ENCODE peak calls at places on chromosomes 5 and 9, in eight cellular contexts. E is fibroblast of lung; V is uterus; O is Calu3; H is activated CD8-positive, alpha-beta T cell treated with anti-CD3 and anti-CD28 coated beads for 36 hours; B is heart right ventricle; M is AG09319; Z is epithelial cell of esophagus. U is an unnamed sample.
A peak's percentile ranks its signal among the peaks of the same experiment; 100 is the strongest.

GRCh38 chr9:125538092-125538473 is 168.9 kb downstream of the MAPKAP1 start:
- DNase-seq in M (no peak), O (peak; percentile 75), E (peak; percentile 95), B (peak; percentile 30), Z (peak; percentile 97), H (no peak), V (no peak), U (peak; percentile 89)

GRCh38 chr5:9776525-9776924 is 146.4 kb upstream of the TAS2R1 start:
- DNase-seq in M (no peak), H (no peak), O (no peak), B (no peak), V (no peak), Z (peak; percentile 42), E (peak; percentile 72), U (peak; percentile 53)

GRCh38 chr5:128441923-128442322 is 96.1 kb downstream of the FBN2 start:
- DNase-seq in Z (no peak), E (no peak), B (no peak), H (no peak), V (no peak), O (no peak), M (no peak), U (no peak)

GRCh38 chr5:18285257-18285656 is 651.0 kb downstream of the TAF11L14 start:
- DNase-seq in O (no peak), V (no peak), E (no peak), H (no peak), B (no peak), Z (no peak), M (no peak), U (no peak)

GRCh38 chr5:141805874-141806273 is 72.3 kb downstream of the PCDH1 start:
- DNase-seq in V (no peak), M (no peak), H (no peak), O (no peak), Z (no peak), B (peak; percentile 74), E (no peak), U (no peak)

GRCh38 chr5:156383510-156383909 is 56.5 kb downstream of the SGCD start:
- DNase-seq in B (no peak), V (no peak), E (peak; percentile 59), H (no peak), O (no peak), M (peak; percentile 48), Z (peak; percentile 19), U (peak; percentile 75)

GRCh38 chr5:134077926-134078580 is 36.4 kb upstream of the TCF7 start:
- DNase-seq in E (no peak), M (no peak), B (no peak), O (no peak), V (no peak), H (peak; percentile 61), Z (no peak), U (no peak)

GRCh38 chr9:135614821-135615665 is 24.3 kb downstream of the GLT6D1 start:
- DNase-seq in B (no peak), Z (no peak), O (no peak), V (no peak), E (no peak), M (no peak), H (no peak), U (no peak)

GRCh38 chr9:92716557-92716956 is 46.6 kb upstream of the IPPK start:
- DNase-seq in M (no peak), H (peak; percentile 90), B (peak; percentile 72), V (peak; percentile 64), E (peak; percentile 14), Z (peak; percentile 72), O (peak; percentile 80), U (no peak)

GRCh38 chr9:97596906-97597305 is 36.3 kb downstream of the TSTD2 start:
- DNase-seq in H (no peak), E (no peak), B (no peak), M (no peak), Z (no peak), O (no peak), V (no peak), U (no peak)

GRCh38 chr9:97601228-97601898 is 31.8 kb downstream of the TSTD2 start:
- DNase-seq in M (no peak), E (no peak), Z (no peak), H (no peak), B (no peak), V (no peak), O (no peak), U (no peak)

GRCh38 chr9:97599447-97599846 is 33.7 kb downstream of the TSTD2 start:
- DNase-seq in H (no peak), B (no peak), M (no peak), O (no peak), V (no peak), E (no peak), Z (no peak), U (no peak)

GRCh38 chr9:97600531-97601227 is 32.5 kb downstream of the TSTD2 start:
- DNase-seq in V (no peak), B (no peak), O (no peak), H (no peak), M (no peak), Z (no peak), E (no peak), U (no peak)

GRCh38 chr9:97598461-97599288 is 34.5 kb downstream of the TSTD2 start:
- DNase-seq in E (peak; percentile 70), O (peak; percentile 72), V (peak; percentile 69), Z (peak; percentile 81), B (peak; percentile 84), M (peak; percentile 64), H (peak; percentile 88), U (peak; percentile 67)
- TF ChIP-seq CTCF in E (peak; percentile 96), O (peak; percentile 66), V (peak; percentile 80), Z (peak; percentile 97), B (peak; percentile 89), M (peak; percentile 92), H (peak; percentile 78), U (peak; percentile 91)

GRCh38 chr5:95847261-95847592 is 24.7 kb upstream of the GLRX start:
- DNase-seq in B (no peak), H (no peak), O (no peak), Z (no peak), V (no peak), E (no peak), M (no peak), U (no peak)
- TF ChIP-seq CTCF in B (no peak), H (no peak), O (no peak), Z (no peak), V (no peak), E (no peak), M (no peak), U (peak; percentile 61)

GRCh38 chr5:180494510-180495181 is 467 bp downstream of the CNOT6 start:
- DNase-seq in B (peak; percentile 28), M (no peak), E (peak; percentile 18), Z (peak; percentile 29), V (peak; percentile 29), O (peak; percentile 47), H (peak; percentile 45), U (peak; percentile 5)
- TF ChIP-seq CTCF in B (peak; percentile 5), M (no peak), E (no peak), Z (no peak), V (no peak), O (no peak), H (no peak), U (peak; percentile 28)

GRCh38 chr5:80934751-80935150 is 25.4 kb upstream of the RASGRF2 start:
- DNase-seq in B (no peak), H (no peak), E (no peak), M (no peak), Z (no peak), O (no peak), V (no peak), U (no peak)
- TF ChIP-seq CTCF in B (no peak), H (no peak), E (no peak), M (no peak), Z (no peak), O (no peak), V (no peak), U (no peak)

GRCh38 chr9:122159925-122160246 is 178 bp downstream of the MORN5 start:
- DNase-seq in M (no peak), O (no peak), H (no peak), E (no peak), V (no peak), Z (no peak), B (no peak), U (no peak)

GRCh38 chr9:122164286-122164685 is 4.6 kb downstream of the MORN5 start:
- DNase-seq in O (no peak), E (no peak), Z (no peak), M (no peak), B (no peak), H (no peak), V (peak; percentile 60), U (no peak)

GRCh38 chr9:122158202-122158601 is 1.4 kb downstream of the NDUFA8 start:
- DNase-seq in O (no peak), Z (peak; percentile 61), M (no peak), B (peak; percentile 17), E (peak; percentile 49), H (peak; percentile 58), V (no peak), U (peak; percentile 50)

GRCh38 chr9:122162415-122162814 is 2.7 kb downstream of the MORN5 start:
- DNase-seq in H (no peak), V (no peak), B (no peak), O (no peak), Z (no peak), E (no peak), M (no peak), U (no peak)

GRCh38 chr9:122159026-122159924 is at the start of the genes MORN5 and NDUFA8:
- DNase-seq in M (peak; percentile 91), H (peak; percentile 97), V (peak; percentile 98), Z (peak; percentile 96), B (peak; percentile 96), E (peak; percentile 90), O (peak; percentile 94), U (peak; percentile 92)
- TF ChIP-seq CTCF in M (no peak), H (no peak), V (peak; percentile 46), Z (peak; percentile 14), B (no peak), E (no peak), O (no peak), U (no peak)

GRCh38 chr5:73451218-73452130 is 2.9 kb upstream of the FOXD1 start:
- DNase-seq in O (peak; percentile 90), V (peak; percentile 23), H (peak; percentile 74), B (peak; percentile 36), M (peak; percentile 23), Z (peak; percentile 58), E (peak; percentile 56), U (peak; percentile 32)
- TF ChIP-seq CTCF in O (peak; percentile 87), V (peak; percentile 67), H (peak; percentile 95), B (peak; percentile 86), M (peak; percentile 54), Z (peak; percentile 41), E (peak; percentile 72), U (peak; percentile 98)

GRCh38 chr5:82174919-82175219 is 103.3 kb downstream of the RPS23 start:
- DNase-seq in B (no peak), V (no peak), M (no peak), E (no peak), H (no peak), Z (no peak), O (no peak), U (no peak)
- TF ChIP-seq CTCF in B (no peak), V (no peak), M (no peak), E (no peak), H (no peak), Z (no peak), O (no peak), U (peak; percentile 42)